ENCODE peak calls at places on chromosome 3, in six cellular contexts. X is omental fat pad, I is fibroblast of mammary gland, F is GM20000, N is RWPE2, J is HCT116. O is an unnamed sample.

GRCh38 chr3:94627689-94628088 is 564.8 kb downstream of the NSUN3 start:
- DNase-seq in X (no peak), I (no peak), F (no peak), N (no peak), J (no peak), O (no peak)

GRCh38 chr3:42061042-42061710 is 30.0 kb upstream of the TRAK1 start:
- DNase-seq in X (no peak), I (no peak), F (no peak), N (no peak), J (no peak), O (no peak)

GRCh38 chr3:72152551-72153476 is 367.9 kb upstream of the PROK2 start:
- DNase-seq in X (no peak), I (peak), F (no peak), N (no peak), J (peak), O (no peak)

GRCh38 chr3:105813710-105814109 is 55.1 kb downstream of the CBLB start:
- DNase-seq in X (no peak), I (no peak), F (no peak), N (no peak), J (no peak), O (no peak)

GRCh38 chr3:139198929-139199328 is 144.9 kb upstream of the MRPS22 start:
- DNase-seq in X (no peak), I (no peak), F (no peak), N (no peak), J (no peak), O (no peak)

GRCh38 chr3:38152660-38153059 is 12.7 kb upstream of the OXSR1 start:
- DNase-seq in X (no peak), I (no peak), F (no peak), N (no peak), J (no peak), O (no peak)

GRCh38 chr3:8982509-8982908 is 19.2 kb upstream of the RAD18 start:
- DNase-seq in X (no peak), I (peak), F (no peak), N (no peak), J (no peak), O (no peak)

GRCh38 chr3:10338591-10339369 is 17.9 kb upstream of the SEC13 start:
- DNase-seq in X (no peak), I (no peak), F (no peak), N (no peak), J (no peak), O (no peak)

GRCh38 chr3:173510565-173510964 is 113.0 kb downstream of the NLGN1 start:
- DNase-seq in X (no peak), I (no peak), F (no peak), N (no peak), J (no peak), O (no peak)

GRCh38 chr3:184659797-184660301 is 52.0 kb downstream of the MAGEF1 start:
- DNase-seq in X (no peak), I (no peak), F (no peak), N (no peak), J (no peak), O (no peak)

GRCh38 chr3:154059798-154060197 is 61.4 kb upstream of the ARHGEF26 start:
- DNase-seq in X (no peak), I (no peak), F (no peak), N (no peak), J (no peak), O (no peak)

GRCh38 chr3:184566441-184567414 is 5.1 kb downstream of the EPHB3 start:
- DNase-seq in X (no peak), I (no peak), F (no peak), N (no peak), J (no peak), O (no peak)

GRCh38 chr3:133967992-133968892 is 61.5 kb downstream of the SLCO2A1 start:
- DNase-seq in X (no peak), I (no peak), F (no peak), N (no peak), J (no peak), O (no peak)

GRCh38 chr3:125141596-125142417 is 70.7 kb downstream of the SLC12A8 start:
- DNase-seq in X (no peak), I (no peak), F (peak), N (no peak), J (no peak), O (peak)

GRCh38 chr3:138642226-138642926 is 33.8 kb downstream of the FAIM start:
- DNase-seq in X (no peak), I (no peak), F (no peak), N (no peak), J (no peak), O (no peak)

GRCh38 chr3:43852066-43852465 is 161.3 kb downstream of the ABHD5 start:
- DNase-seq in X (no peak), I (peak), F (no peak), N (no peak), J (no peak), O (no peak)

GRCh38 chr3:180947761-180948390 is 35.4 kb downstream of the FXR1 start:
- DNase-seq in X (no peak), I (no peak), F (peak), N (no peak), J (no peak), O (no peak)

GRCh38 chr3:38039899-38040261 is 872 bp downstream of the DLEC1 start:
- DNase-seq in X (no peak), I (peak), F (peak), N (no peak), J (no peak), O (peak)

GRCh38 chr3:195048059-195048905 is 222.7 kb downstream of the XXYLT1 start:
- DNase-seq in X (no peak), I (no peak), F (no peak), N (no peak), J (no peak), O (no peak)

GRCh38 chr3:118949113-118949760 is 85.4 kb downstream of the IGSF11 start:
- DNase-seq in X (no peak), I (no peak), F (no peak), N (no peak), J (no peak), O (no peak)

GRCh38 chr3:179603831-179604230 is 607 bp downstream of the MRPL47 start:
- DNase-seq in X (no peak), I (no peak), F (no peak), N (no peak), J (no peak), O (no peak)

GRCh38 chr3:67688231-67688630 is 33.8 kb upstream of the SUCLG2 start:
- DNase-seq in X (no peak), I (no peak), F (no peak), N (no peak), J (no peak), O (no peak)

GRCh38 chr3:196547067-196547466 is 21.3 kb downstream of the WDR53 start:
- DNase-seq in X (no peak), I (no peak), F (no peak), N (no peak), J (no peak), O (no peak)

GRCh38 chr3:160968731-160969130 is 136.4 kb downstream of the B3GALNT1 start:
- DNase-seq in X (no peak), I (peak), F (no peak), N (no peak), J (no peak), O (no peak)

GRCh38 chr3:39794880-39795279 is 14.5 kb upstream of the MYRIP start:
- DNase-seq in X (no peak), I (no peak), F (no peak), N (no peak), J (no peak), O (no peak)

GRCh38 chr3:10945683-10946287 is 46.8 kb upstream of the SLC6A1 start:
- DNase-seq in X (peak), I (peak), F (peak), N (no peak), J (peak), O (peak)

DNA sequence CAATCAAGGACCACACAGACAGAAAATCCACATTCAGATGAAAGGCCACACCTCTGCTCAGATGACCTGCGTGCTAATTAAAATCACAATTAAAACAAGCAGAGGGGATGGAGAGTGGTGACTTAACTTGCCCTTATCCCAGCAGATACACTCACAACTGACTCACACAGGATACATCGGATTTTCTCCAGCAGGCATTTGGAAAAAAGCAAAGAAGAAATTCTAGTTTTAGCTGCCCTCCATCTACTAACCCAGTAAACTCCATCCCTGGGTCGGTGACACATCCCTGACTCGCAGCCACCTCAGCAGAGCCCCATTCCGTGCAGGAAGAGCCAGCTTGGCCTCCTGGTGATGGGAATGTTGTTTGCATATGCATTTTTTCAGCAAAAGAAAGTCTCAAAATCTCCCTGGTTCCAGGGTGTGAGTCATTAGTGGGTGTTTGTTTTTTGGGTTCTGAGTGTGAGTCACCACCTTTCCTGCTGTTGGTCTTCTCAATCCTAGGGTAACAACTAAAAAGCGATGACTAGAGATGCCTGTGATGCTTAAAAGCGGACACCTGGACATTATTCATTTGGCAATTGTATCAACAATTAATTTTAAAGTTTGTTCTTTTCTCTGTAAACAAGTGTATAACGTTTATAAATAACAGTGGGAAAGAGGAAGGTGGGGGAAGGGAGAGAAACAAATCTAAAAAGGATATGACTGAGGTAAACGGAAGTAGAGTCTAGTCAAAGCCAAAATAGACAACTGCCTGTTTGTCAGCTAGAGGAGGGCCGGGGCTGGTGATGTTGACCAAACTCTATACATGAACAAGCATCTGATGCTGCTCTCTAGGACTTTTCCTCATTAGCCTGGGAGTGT is 49.8 kb upstream of the SLC4A7 start:
- DNase-seq in X (no peak), I (peak), F (peak), N (peak), J (peak), O (peak)
- TF ChIP-seq CTCF in X (peak), I (peak), F (no peak), N (peak), J (peak), O (no peak)

GRCh38 chr3:132539681-132540080 is 57.4 kb upstream of the ACKR4 start:
- DNase-seq in X (no peak), I (no peak), F (no peak), N (no peak), J (no peak), O (no peak)

GRCh38 chr3:132538072-132538471 is 59.0 kb upstream of the ACKR4 start:
- DNase-seq in X (no peak), I (no peak), F (no peak), N (no peak), J (no peak), O (no peak)

GRCh38 chr3:132535575-132536441 is 61.3 kb upstream of the ACKR4 start:
- DNase-seq in X (no peak), I (peak), F (peak), N (no peak), J (peak), O (peak)

GRCh38 chr3:132536442-132537153 is 60.5 kb upstream of the ACKR4 start:
- DNase-seq in X (no peak), I (peak), F (no peak), N (no peak), J (no peak), O (no peak)

DNA sequence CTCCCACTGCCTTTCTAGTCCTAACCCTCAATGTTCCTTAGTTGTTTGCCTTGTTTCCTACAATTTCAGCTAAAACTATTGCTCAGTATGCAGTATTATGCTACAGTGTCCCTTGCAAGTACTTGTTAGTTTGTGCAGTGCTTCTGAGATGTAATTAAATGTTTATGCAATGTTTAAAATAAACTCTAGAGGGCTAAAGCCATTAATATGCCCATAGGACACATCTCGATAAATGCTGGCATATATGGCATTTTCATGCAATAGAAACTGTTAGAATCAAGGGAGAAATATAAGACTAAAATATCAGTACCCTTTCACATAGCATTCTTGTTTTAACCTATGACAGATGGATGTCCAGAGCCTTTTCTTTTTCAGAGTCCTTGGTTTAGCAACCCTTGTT is 59.8 kb upstream of the ACKR4 start:
- DNase-seq in X (no peak), I (no peak), F (no peak), N (no peak), J (no peak), O (no peak)
- TF ChIP-seq CTCF in X (no peak), I (peak), F (no peak), N (no peak), J (peak), O (no peak)

GRCh38 chr3:111881480-111881879 is 22.4 kb downstream of the PHLDB2 start:
- DNase-seq in X (no peak), I (no peak), F (no peak), N (no peak), J (no peak), O (no peak)
- TF ChIP-seq CTCF in X (no peak), I (no peak), F (no peak), N (no peak), J (no peak), O (no peak)

DNA sequence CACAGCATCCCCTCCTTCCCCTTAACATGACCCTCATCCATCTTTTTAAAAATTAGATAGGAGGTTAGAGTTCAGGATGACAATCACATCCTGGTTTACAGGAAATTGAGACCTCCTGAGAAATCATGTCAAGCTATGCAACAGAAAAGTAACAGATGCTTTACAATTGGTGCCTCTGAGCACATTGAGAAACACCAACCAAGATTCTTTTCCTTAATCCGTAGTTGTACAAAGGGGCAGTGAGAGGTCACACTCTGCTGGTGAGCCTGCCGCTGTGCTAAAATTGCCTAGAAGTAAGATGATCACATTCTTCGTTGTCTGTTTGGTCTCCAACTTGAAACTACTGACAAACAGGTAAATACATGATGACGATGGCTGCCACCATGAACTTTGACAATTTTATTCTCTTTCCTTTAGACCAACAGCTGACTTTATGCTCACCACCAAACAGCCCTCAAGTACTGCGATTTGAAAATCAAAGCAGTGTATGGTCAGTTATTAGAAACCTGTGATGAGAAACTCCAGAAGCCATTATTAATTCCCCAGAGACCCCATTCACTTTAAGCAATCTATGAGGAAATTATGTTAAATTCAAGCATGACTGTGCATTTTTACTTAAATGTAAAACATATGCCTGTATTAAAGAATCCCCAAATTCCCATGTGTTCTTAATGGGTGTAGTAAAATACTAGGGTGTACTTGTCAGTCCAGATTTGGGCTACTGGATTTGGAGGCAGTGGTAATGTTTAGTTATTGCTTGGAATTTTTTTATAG is 210.7 kb upstream of the UBE2E1 start:
- DNase-seq in X (no peak), I (peak), F (no peak), N (no peak), J (no peak), O (no peak)
- TF ChIP-seq CTCF in X (no peak), I (no peak), F (no peak), N (no peak), J (no peak), O (no peak)

GRCh38 chr3:107753494-107753893 is 230.7 kb downstream of the BBX start:
- DNase-seq in X (no peak), I (peak), F (no peak), N (no peak), J (peak), O (no peak)

GRCh38 chr3:107753988-107754387 is 231.2 kb downstream of the BBX start:
- DNase-seq in X (no peak), I (no peak), F (no peak), N (no peak), J (no peak), O (no peak)

GRCh38 chr3:107757140-107757539 is 234.4 kb downstream of the BBX start:
- DNase-seq in X (no peak), I (no peak), F (no peak), N (no peak), J (no peak), O (no peak)

GRCh38 chr3:107756649-107757048 is 233.9 kb downstream of the BBX start:
- DNase-seq in X (no peak), I (peak), F (no peak), N (no peak), J (no peak), O (no peak)

GRCh38 chr3:107752202-107752990 is 229.6 kb downstream of the BBX start:
- DNase-seq in X (no peak), I (peak), F (no peak), N (no peak), J (peak), O (no peak)
- TF ChIP-seq CTCF in X (no peak), I (peak), F (peak), N (peak), J (peak), O (no peak)

GRCh38 chr3:141418751-141419150 is 50.4 kb downstream of the ZBTB38 start:
- DNase-seq in X (no peak), I (no peak), F (no peak), N (no peak), J (no peak), O (no peak)

GRCh38 chr3:141419946-141420345 is 51.6 kb downstream of the ZBTB38 start:
- DNase-seq in X (no peak), I (no peak), F (no peak), N (no peak), J (no peak), O (no peak)

GRCh38 chr3:141422961-141423582 is 54.8 kb downstream of the ZBTB38 start:
- DNase-seq in X (no peak), I (no peak), F (no peak), N (no peak), J (no peak), O (no peak)

GRCh38 chr3:141421186-141421585 is 52.9 kb downstream of the ZBTB38 start:
- DNase-seq in X (no peak), I (no peak), F (no peak), N (no peak), J (no peak), O (no peak)

GRCh38 chr3:141421639-141422319 is 53.5 kb downstream of the ZBTB38 start:
- DNase-seq in X (no peak), I (peak), F (no peak), N (no peak), J (no peak), O (no peak)
- TF ChIP-seq CTCF in X (no peak), I (no peak), F (no peak), N (no peak), J (no peak), O (no peak)

GRCh38 chr3:54917172-54917571 is 10.7 kb downstream of the LRTM1 start:
- DNase-seq in X (no peak), I (peak), F (no peak), N (no peak), J (no peak), O (no peak)
- TF ChIP-seq CTCF in X (no peak), I (no peak), F (no peak), N (no peak), J (no peak), O (no peak)

GRCh38 chr3:187748050-187748481 is 2.8 kb upstream of the BCL6 start:
- DNase-seq in X (peak), I (peak), F (peak), N (peak), J (peak), O (peak)
- TF ChIP-seq CTCF in X (peak), I (peak), F (peak), N (peak), J (peak), O (no peak)

GRCh38 chr3:145698749-145699148 is 462.2 kb downstream of the PLOD2 start:
- DNase-seq in X (no peak), I (no peak), F (no peak), N (no peak), J (no peak), O (no peak)
- TF ChIP-seq CTCF in X (no peak), I (no peak), F (no peak), N (no peak), J (no peak), O (no peak)

GRCh38 chr3:54294214-54294613 is 171.9 kb downstream of the CACNA2D3 start:
- DNase-seq in X (no peak), I (no peak), F (no peak), N (no peak), J (no peak), O (no peak)
- TF ChIP-seq CTCF in X (no peak), I (no peak), F (no peak), N (no peak), J (peak), O (no peak)

O was measured in lower leg skin.